ENCODE peak calls at places on chromosomes 2 and 18, in six cellular contexts. X is IMR-90, G is H9, U is fibroblast of lung, C is fibroblast of the aortic adventitia, Q is endothelial cell. Z is an unnamed sample.

GRCh38 chr2:239184968-239185903 is 215.6 kb downstream of the HDAC4 start:
- DNase-seq in C (no peak), G (peak), Q (no peak), X (no peak), U (no peak), Z (no peak)

GRCh38 chr18:63040788-63041410 is 278.7 kb downstream of the BCL2 start:
- DNase-seq in X (no peak), G (no peak), C (no peak), U (no peak), Q (no peak), Z (no peak)

GRCh38 chr18:10057808-10058791 is 144.3 kb downstream of the VAPA start:
- DNase-seq in G (no peak), Q (no peak), C (peak), X (peak), U (peak), Z (peak)

GRCh38 chr2:19711470-19712372 is 190.1 kb downstream of the TTC32 start:
- DNase-seq in X (peak), Q (peak), C (peak), G (peak), U (peak), Z (peak)

GRCh38 chr2:133553251-133553650 is 15.0 kb downstream of the NCKAP5 start:
- DNase-seq in C (peak), X (no peak), G (no peak), Q (no peak), U (no peak), Z (no peak)

GRCh38 chr2:117859924-117860647 is 45.6 kb downstream of the DDX18 start:
- DNase-seq in X (no peak), C (no peak), G (no peak), Q (no peak), U (no peak), Z (no peak)

GRCh38 chr2:66435963-66436362 is 1.0 kb downstream of the MEIS1 start:
- DNase-seq in C (no peak), U (no peak), Q (no peak), X (no peak), G (no peak), Z (no peak)

GRCh38 chr18:79203017-79203605 is 133.9 kb downstream of the ATP9B start:
- DNase-seq in U (no peak), X (peak), G (no peak), Q (no peak), C (no peak), Z (peak)

GRCh38 chr2:143720093-143720664 is 591.0 kb downstream of the ARHGAP15 start:
- DNase-seq in X (no peak), U (no peak), G (peak), C (no peak), Q (no peak), Z (no peak)

GRCh38 chr2:5176764-5177163 is 515.4 kb upstream of the SOX11 start:
- DNase-seq in G (no peak), U (peak), Q (no peak), X (peak), C (no peak), Z (no peak)

GRCh38 chr2:73830871-73831401 is 2.2 kb downstream of the STAMBP start:
- DNase-seq in X (peak), G (no peak), C (peak), Q (no peak), U (peak), Z (peak)

GRCh38 chr2:181755181-181755580 is 74.9 kb upstream of the NEUROD1 start:
- DNase-seq in G (no peak), Q (no peak), X (no peak), U (no peak), C (no peak), Z (no peak)

GRCh38 chr2:168165985-168166901 is 81.2 kb downstream of the STK39 start:
- DNase-seq in X (no peak), C (no peak), Q (no peak), U (no peak), G (no peak), Z (no peak)

GRCh38 chr2:26786207-26787023 is 559 bp downstream of the CENPA start:
- DNase-seq in X (no peak), U (peak), Q (peak), C (no peak), G (no peak), Z (no peak)

GRCh38 chr18:76544511-76545350 is 49.7 kb upstream of the ZNF516 start:
- DNase-seq in X (no peak), C (no peak), Q (no peak), U (no peak), G (no peak), Z (no peak)

GRCh38 chr2:215396595-215397313 is 39.1 kb downstream of the FN1 start:
- DNase-seq in Q (no peak), U (peak), G (no peak), C (peak), X (peak), Z (peak)

GRCh38 chr2:113263546-113263945 is 15.2 kb downstream of the PAX8 start:
- DNase-seq in X (no peak), G (no peak), Q (no peak), C (no peak), U (no peak), Z (no peak)

GRCh38 chr18:10343778-10344177 is 110.7 kb upstream of the APCDD1 start:
- DNase-seq in C (no peak), X (no peak), Q (no peak), G (no peak), U (no peak), Z (no peak)

GRCh38 chr2:133713049-133713580 is 144.9 kb upstream of the NCKAP5 start:
- DNase-seq in X (no peak), Q (no peak), C (no peak), G (no peak), U (no peak), Z (no peak)

GRCh38 chr2:60552096-60552850 is 1.2 kb downstream of the BCL11A start:
- DNase-seq in G (peak), X (no peak), Q (peak), C (no peak), U (no peak), Z (no peak)

GRCh38 chr2:39469807-39470206 is 32.7 kb upstream of the MAP4K3 start:
- DNase-seq in U (peak), X (peak), Q (no peak), G (peak), C (peak), Z (peak)

GRCh38 chr18:9209230-9209629 is 72.6 kb downstream of the ANKRD12 start:
- DNase-seq in C (peak), X (peak), Q (no peak), U (peak), G (no peak), Z (no peak)

GRCh38 chr2:29050591-29050990 is 23.7 kb downstream of the PCARE start:
- DNase-seq in C (no peak), U (no peak), Q (no peak), G (no peak), X (no peak), Z (no peak)

GRCh38 chr2:143697744-143698143 is 568.5 kb downstream of the ARHGAP15 start:
- DNase-seq in Q (no peak), U (no peak), X (no peak), G (no peak), C (no peak), Z (no peak)

GRCh38 chr2:43276962-43277383 is 50.6 kb upstream of the ZFP36L2 start:
- DNase-seq in Q (no peak), C (no peak), X (no peak), G (no peak), U (no peak), Z (no peak)

DNA sequence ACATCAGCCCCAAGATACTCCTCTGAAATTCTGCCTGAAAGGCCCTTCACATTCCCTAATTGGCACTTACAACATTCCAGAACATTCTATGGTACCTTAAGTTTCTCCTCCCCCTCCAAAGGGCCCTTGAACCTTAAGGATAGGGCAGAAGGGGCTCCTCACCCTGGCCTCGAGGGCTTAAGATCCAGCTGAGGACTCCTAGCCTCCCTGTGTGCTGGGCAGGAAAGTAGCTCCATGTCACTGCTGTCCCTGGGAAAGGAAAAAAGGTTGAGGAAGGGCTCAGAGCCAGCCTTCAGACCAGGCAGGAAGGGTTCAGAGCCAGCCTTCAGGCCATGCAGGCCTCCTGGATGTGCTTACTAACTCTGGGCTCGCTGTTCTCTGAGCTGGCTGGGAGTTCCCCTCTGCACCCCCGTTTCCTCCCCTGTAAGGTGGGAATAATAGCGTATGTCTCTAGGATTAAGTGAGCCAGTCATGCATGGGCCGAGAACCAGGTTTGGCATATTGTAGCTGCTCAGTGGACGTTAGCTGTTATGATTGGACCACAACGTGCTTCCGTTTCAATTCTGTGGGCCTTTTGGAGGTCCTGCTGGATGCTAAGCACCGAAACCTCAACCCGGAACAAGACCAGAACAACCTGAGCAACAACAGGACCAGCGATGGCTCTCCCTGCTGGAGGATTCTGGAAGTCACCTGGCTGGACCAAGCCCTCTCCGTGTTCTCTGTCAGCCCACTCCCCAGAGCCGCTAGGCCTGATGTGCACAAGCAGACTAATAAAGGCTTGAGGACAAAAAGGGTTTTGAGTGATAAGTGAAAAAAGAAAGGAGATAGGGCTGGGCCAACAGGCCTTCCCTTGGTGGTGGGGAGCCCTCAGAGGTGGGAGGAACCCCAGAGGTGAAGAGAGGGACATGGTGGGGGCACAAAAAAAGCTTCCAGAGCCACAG is 1.0 kb upstream of the B3GNT7 start:
- DNase-seq in C (no peak), U (no peak), Q (no peak), G (peak), X (no peak), Z (no peak)
- TF ChIP-seq CTCF in C (no peak), U (no peak), Q (peak), G (peak), X (no peak), Z (peak)

GRCh38 chr2:177771191-177771590 is 301.4 kb downstream of the PDE11A start:
- DNase-seq in U (no peak), C (no peak), X (no peak), G (no peak), Q (no peak), Z (no peak)

GRCh38 chr2:177778472-177778871 is 294.1 kb downstream of the PDE11A start:
- DNase-seq in Q (no peak), G (no peak), C (no peak), U (no peak), X (no peak), Z (no peak)

GRCh38 chr2:177767768-177768167 is 304.8 kb downstream of the PDE11A start:
- DNase-seq in U (no peak), G (no peak), X (no peak), C (no peak), Q (no peak), Z (no peak)

DNA sequence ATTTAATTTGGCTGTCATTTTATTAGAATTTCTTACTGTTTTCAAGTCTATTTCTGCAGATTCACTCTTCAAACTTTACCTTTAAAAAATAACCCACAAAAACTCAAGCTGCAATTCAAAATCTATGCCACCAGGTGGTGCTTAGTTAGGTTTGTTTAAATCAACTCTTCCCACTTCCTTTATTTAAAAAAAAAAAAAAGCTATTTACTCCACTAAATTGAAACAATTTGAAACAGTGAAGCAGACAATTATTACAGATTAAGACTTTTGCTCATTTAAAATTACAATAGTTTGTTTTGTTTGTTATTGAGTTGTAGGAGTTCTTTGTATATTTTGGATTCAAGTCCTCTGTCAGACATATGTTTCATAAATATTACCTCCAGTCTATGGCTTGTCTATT is 300.0 kb downstream of the PDE11A start:
- DNase-seq in G (no peak), C (peak), Q (no peak), U (peak), X (peak), Z (peak)
- TF ChIP-seq CTCF in G (peak), C (peak), Q (peak), U (peak), X (peak), Z (peak)

GRCh38 chr18:37393945-37394609 is 171.5 kb downstream of the CELF4 start:
- DNase-seq in X (peak), U (peak), G (peak), C (peak), Q (peak), Z (peak)
- TF ChIP-seq CTCF in X (peak), U (no peak), G (peak), C (no peak), Q (no peak), Z (peak)

DNA sequence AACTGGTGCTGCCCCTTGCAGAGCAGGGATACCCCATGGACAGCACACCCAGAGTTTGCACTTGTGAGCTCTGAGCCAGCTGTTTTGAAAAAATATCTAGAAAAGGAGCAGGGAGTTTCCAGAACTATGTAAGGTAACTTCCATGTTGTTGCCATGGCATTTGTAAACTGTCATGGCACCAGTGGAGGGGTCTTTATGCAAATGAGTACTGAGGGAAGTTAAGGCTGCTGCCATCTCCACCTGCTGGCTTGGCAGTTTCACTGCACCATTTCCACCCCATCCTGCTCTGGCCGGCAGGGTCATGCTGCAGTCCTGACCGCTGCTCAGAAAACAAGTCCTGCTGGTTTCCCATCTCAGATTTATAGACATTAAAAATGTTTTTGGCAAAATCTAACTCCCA is 52.3 kb upstream of the SNTG2 start:
- DNase-seq in Q (no peak), U (no peak), X (no peak), C (no peak), G (peak), Z (no peak)
- TF ChIP-seq CTCF in Q (peak), U (no peak), X (no peak), C (no peak), G (peak), Z (no peak)

DNA sequence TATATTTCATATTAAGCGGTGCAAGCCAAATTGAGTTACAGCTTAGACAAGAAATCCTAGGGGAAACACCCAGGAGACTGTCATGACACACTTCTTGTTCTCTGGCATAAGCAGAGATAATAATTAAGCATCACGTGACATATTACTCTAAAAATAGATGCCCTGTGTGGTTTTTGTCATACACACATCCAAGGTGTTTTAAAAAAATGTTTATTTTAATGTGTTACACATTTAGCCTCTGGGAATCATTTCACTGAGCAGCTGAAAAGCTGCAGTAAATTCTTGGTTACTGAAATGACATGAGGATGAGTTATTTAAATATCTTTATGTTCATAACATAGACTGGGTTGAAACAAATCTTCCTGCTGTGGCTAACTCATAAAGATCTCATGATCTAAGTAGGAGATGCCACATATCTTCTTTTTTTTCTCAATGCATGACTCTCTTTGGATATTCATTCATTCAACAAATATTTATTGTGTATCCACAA is 38.0 kb upstream of the ERMN start:
- DNase-seq in X (no peak), G (no peak), U (no peak), C (no peak), Q (no peak), Z (no peak)
- TF ChIP-seq CTCF in X (no peak), G (no peak), U (no peak), C (no peak), Q (no peak), Z (no peak)

GRCh38 chr2:171491292-171491691 is 31.0 kb upstream of the CYBRD1 start:
- DNase-seq in U (peak), C (no peak), X (peak), G (no peak), Q (no peak), Z (no peak)
- TF ChIP-seq CTCF in U (no peak), C (no peak), X (no peak), G (no peak), Q (no peak), Z (no peak)

DNA sequence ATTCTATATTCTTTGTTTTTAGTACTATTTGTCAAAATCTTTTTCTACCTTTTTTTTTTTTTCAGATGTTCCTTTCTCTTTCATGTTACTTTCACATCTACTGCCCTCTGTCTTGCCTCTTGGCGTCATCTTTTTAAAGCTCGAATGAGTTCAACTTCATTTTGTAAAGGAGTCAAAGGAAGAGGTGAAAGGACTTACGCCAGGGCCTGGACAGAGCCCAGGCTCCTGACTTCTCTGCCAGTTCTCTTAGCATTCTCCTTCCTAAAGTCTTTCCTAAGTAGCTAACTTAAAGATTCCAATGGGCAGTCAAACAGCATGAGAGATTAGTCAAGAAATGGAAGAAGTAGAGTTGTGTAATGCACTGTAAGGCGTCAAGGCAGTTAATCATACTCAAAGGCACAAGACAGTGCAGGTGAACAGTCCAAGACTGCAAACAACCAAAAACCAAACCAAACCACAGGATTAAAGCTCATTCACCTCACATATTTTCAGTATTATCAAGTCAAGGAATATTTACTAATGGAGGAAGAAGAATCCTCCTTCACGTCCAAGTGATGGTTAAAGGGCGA is 301.7 kb downstream of the TCF4 start:
- DNase-seq in X (no peak), Q (no peak), C (peak), U (no peak), G (no peak), Z (no peak)
- TF ChIP-seq CTCF in X (no peak), Q (no peak), C (no peak), U (no peak), G (no peak), Z (no peak)

Z was measured in HFFc6.